ENCODE peak calls at places on chromosomes 13 and 19, in four cellular contexts. T is uterus, Z is T-helper 17 cell, N is hippocampal formation. D is an unnamed sample.

GRCh38 chr19:41218615-41219507 is at the start of gene AXL:
- DNase-seq in N (peak; percentile 49), Z (no peak), T (peak; percentile 83), D (peak; percentile 90)

GRCh38 chr19:8487137-8487851 is 15.1 kb downstream of the PRAM1 start:
- DNase-seq in T (no peak), Z (peak; percentile 34), N (peak; percentile 49), D (peak; percentile 73)

GRCh38 chr19:46606019-46606418 is 4.9 kb downstream of the CALM3 start:
- DNase-seq in N (no peak), T (no peak), Z (no peak), D (peak; percentile 41)

GRCh38 chr13:98842858-98843481 is 90.5 kb upstream of the SLC15A1 start:
- DNase-seq in N (peak; percentile 61), T (peak; percentile 56), Z (peak; percentile 18), D (peak; percentile 80)

GRCh38 chr19:5621311-5621944 is 1.1 kb downstream of the SAFB2 start:
- DNase-seq in T (peak; percentile 45), N (no peak), Z (no peak), D (no peak)

GRCh38 chr13:110064022-110064421 is 242.9 kb downstream of the COL4A1 start:
- DNase-seq in N (no peak), T (no peak), Z (no peak), D (no peak)

GRCh38 chr13:73556902-73557301 is 498.1 kb downstream of the KLF5 start:
- DNase-seq in Z (no peak), T (no peak), N (no peak), D (no peak)

GRCh38 chr13:33639640-33640080 is 178.3 kb upstream of the RFC3 start:
- DNase-seq in Z (no peak), T (no peak), N (no peak), D (no peak)

GRCh38 chr19:18156841-18157464 is 4.0 kb downstream of the PIK3R2 start:
- DNase-seq in T (peak; percentile 89), N (peak; percentile 61), Z (no peak), D (peak; percentile 88)

D was measured in aorta.